ENCODE peak calls at places on chromosomes 6 and 20, in four cellular contexts. U is activated T-cell treated with anti-CD3 and anti-CD28 coated beads for 1 hour, Q is fibroblast of pulmonary artery, X is RKO. K is an unnamed sample.

GRCh38 chr6:55617272-55617671 is 38.3 kb upstream of the HMGCLL1 start:
- DNase-seq in Q (peak), U (no peak), X (peak), K (peak)

GRCh38 chr20:54469952-54470351 is 5.4 kb upstream of the DOK5 start:
- DNase-seq in X (no peak), U (no peak), Q (no peak), K (no peak)

GRCh38 chr6:14211596-14211961 is 94.0 kb downstream of the CD83 start:
- DNase-seq in X (no peak), Q (peak), U (no peak), K (no peak)

GRCh38 chr6:132820629-132821381 is 6.4 kb downstream of the RPS12 start:
- DNase-seq in U (no peak), Q (peak), X (peak), K (peak)

GRCh38 chr20:9412309-9412708 is 102.1 kb upstream of the LAMP5 start:
- DNase-seq in X (no peak), Q (no peak), U (no peak), K (no peak)

GRCh38 chr20:3041818-3042504 is 1.5 kb upstream of the GNRH2 start:
- DNase-seq in U (no peak), X (no peak), Q (peak), K (no peak)

GRCh38 chr6:25100288-25100687 is 164.5 kb upstream of the RIPOR2 start:
- DNase-seq in X (no peak), U (no peak), Q (no peak), K (no peak)

GRCh38 chr6:134936476-134936875 is 13.4 kb downstream of the ALDH8A1 start:
- DNase-seq in Q (no peak), U (no peak), X (no peak), K (no peak)

GRCh38 chr6:107110200-107110599 is 5.1 kb downstream of the BEND3 start:
- DNase-seq in Q (no peak), U (no peak), X (no peak), K (no peak)

GRCh38 chr20:63750807-63751470 is 11.4 kb downstream of the SLC2A4RG start:
- DNase-seq in U (peak), X (no peak), Q (no peak), K (no peak)

GRCh38 chr6:2162089-2162465 is 83.3 kb downstream of the GMDS start:
- DNase-seq in Q (no peak), X (no peak), U (no peak), K (no peak)

GRCh38 chr6:37501632-37502466 is 2.2 kb upstream of the CCDC167 start:
- DNase-seq in Q (no peak), U (no peak), X (no peak), K (no peak)

GRCh38 chr6:114085206-114085605 is 114.3 kb upstream of the HDAC2 start:
- DNase-seq in Q (no peak), X (no peak), U (no peak), K (peak)